ENCODE peak calls at places on chromosomes 3 and 15, in seven cellular contexts. I is cardiac muscle cell; Z is sigmoid colon; V is body of pancreas; R is Karpas-422; K is CD4-positive, CD25-positive, alpha-beta regulatory T cell; P is IMR-90. E is an unnamed sample.

GRCh38 chr3:190645932-190646331 is 132.0 kb downstream of the IL1RAP start:
- DNase-seq in Z (no peak), V (no peak), P (no peak), R (no peak), K (no peak), I (no peak), E (no peak)

GRCh38 chr3:197305854-197306253 is 7.4 kb upstream of the DLG1 start:
- DNase-seq in K (no peak), I (peak; percentile 71), Z (no peak), P (peak; percentile 93), R (peak; percentile 50), V (no peak), E (no peak)

GRCh38 chr3:133506215-133506901 is 67.1 kb upstream of the CDV3 start:
- DNase-seq in K (peak; percentile 13), P (no peak), Z (no peak), V (no peak), R (peak; percentile 63), I (no peak), E (peak; percentile 59)

GRCh38 chr3:170429050-170429449 is 10.4 kb downstream of the CLDN11 start:
- DNase-seq in I (peak; percentile 74), P (no peak), R (no peak), K (no peak), V (no peak), Z (no peak), E (no peak)

GRCh38 chr3:71724584-71725278 is 471 bp downstream of the EIF4E3 start:
- DNase-seq in V (peak; percentile 53), R (no peak), K (no peak), P (no peak), Z (peak; percentile 73), I (peak; percentile 13), E (peak; percentile 55)

GRCh38 chr15:77983708-77984445 is 93.6 kb downstream of the TBC1D2B start:
- DNase-seq in I (no peak), K (no peak), V (no peak), P (no peak), Z (peak; percentile 62), R (no peak), E (no peak)

GRCh38 chr3:194310516-194310915 is 40.6 kb downstream of the CPN2 start:
- DNase-seq in K (no peak), V (no peak), Z (no peak), R (no peak), P (no peak), I (no peak), E (no peak)

GRCh38 chr15:44676676-44677075 is 13.2 kb upstream of the SPG11 start:
- DNase-seq in I (no peak), K (no peak), P (no peak), Z (no peak), V (no peak), R (no peak), E (no peak)

GRCh38 chr15:98530570-98530969 is 117.8 kb upstream of the IGF1R start:
- DNase-seq in P (no peak), I (no peak), Z (no peak), R (no peak), V (no peak), K (no peak), E (no peak)

GRCh38 chr3:194166682-194167479 is 30.9 kb downstream of the HES1 start:
- DNase-seq in K (no peak), P (no peak), R (no peak), Z (peak; percentile 73), V (no peak), I (peak; percentile 73), E (no peak)

GRCh38 chr3:70333080-70333479 is 20.6 kb upstream of the MDFIC2 start:
- DNase-seq in R (no peak), I (no peak), V (no peak), K (no peak), Z (no peak), P (no peak), E (no peak)

GRCh38 chr3:190496859-190497258 is 17.0 kb upstream of the IL1RAP start:
- DNase-seq in P (no peak), I (no peak), Z (no peak), K (no peak), V (no peak), R (no peak), E (no peak)

GRCh38 chr3:110968076-110968475 is 103.5 kb upstream of the NECTIN3 start:
- DNase-seq in V (no peak), R (no peak), K (no peak), P (no peak), I (no peak), Z (no peak), E (no peak)

GRCh38 chr15:61112231-61112630 is 116.9 kb downstream of the RORA start:
- DNase-seq in Z (no peak), V (no peak), P (no peak), I (no peak), K (no peak), R (no peak), E (no peak)

GRCh38 chr3:66378256-66378655 is 122.6 kb downstream of the LRIG1 start:
- DNase-seq in R (peak; percentile 77), K (peak; percentile 36), Z (peak; percentile 62), I (no peak), V (no peak), P (peak; percentile 26), E (no peak)

GRCh38 chr3:185188816-185189215 is 36.0 kb upstream of the C3orf70 start:
- DNase-seq in V (no peak), P (no peak), I (no peak), Z (no peak), K (no peak), R (no peak), E (no peak)

GRCh38 chr15:67472957-67473356 is 48.0 kb upstream of the C15orf61 start:
- DNase-seq in P (peak; percentile 66), V (no peak), I (no peak), Z (no peak), R (no peak), K (no peak), E (no peak)

GRCh38 chr15:37138586-37138985 is 38.2 kb upstream of the MEIS2 start:
- DNase-seq in Z (no peak), K (no peak), R (no peak), V (no peak), P (no peak), I (no peak), E (no peak)

GRCh38 chr15:98560338-98560737 is 88.0 kb upstream of the IGF1R start:
- DNase-seq in I (no peak), P (no peak), V (no peak), Z (no peak), R (no peak), K (no peak), E (no peak)

GRCh38 chr3:77320514-77320913 is 280.6 kb downstream of the ROBO2 start:
- DNase-seq in V (no peak), I (peak; percentile 62), Z (no peak), P (peak; percentile 67), R (peak; percentile 81), K (no peak), E (peak; percentile 3)

DNA sequence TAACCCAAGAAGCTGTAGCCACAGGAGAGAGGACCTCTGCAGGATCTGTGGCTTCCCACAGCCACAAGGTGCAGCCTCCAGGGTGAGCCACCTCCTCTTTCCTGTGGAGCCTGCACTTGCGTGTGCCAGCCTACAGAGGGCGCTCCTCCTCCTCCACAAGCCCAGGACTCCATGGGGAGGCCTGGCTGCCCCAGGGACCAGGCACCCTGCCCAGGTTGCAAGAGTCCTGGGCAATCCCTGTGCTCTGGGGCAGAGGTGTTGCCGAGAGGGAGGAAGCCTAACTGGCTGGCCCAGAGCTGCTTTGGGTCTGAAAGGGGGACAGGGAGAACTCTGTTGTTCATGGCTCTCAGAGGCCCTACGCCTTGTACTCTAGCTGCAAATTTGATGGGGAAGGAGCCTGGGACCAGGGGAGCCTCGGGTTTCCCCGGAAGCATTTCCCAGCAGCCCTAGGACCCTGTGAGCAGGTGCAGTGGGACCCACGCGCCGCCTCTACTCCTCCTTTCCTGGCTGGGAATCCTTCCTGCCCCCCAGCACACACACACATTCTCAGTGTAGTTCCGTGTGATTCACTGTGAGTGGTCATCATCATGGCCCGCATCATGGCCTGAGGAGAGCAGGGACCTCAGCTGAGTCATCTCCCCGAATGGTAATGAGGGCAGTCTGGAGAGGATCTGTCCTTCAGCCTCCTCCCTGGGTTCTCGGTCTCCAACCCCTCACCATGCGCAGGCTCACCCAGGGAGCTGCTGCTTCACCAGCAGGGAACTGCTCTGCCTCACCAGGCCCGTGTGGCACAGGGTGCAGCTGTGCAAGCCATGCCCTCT is 24.3 kb downstream of the TBC1D21 start:
- DNase-seq in P (peak; percentile 96), I (peak; percentile 83), K (peak; percentile 12), R (peak; percentile 84), Z (no peak), V (peak; percentile 24), E (peak; percentile 70)
- H3K27ac ChIP-seq in P (peak overlapping the region; percentile 44), I (no peak overlapping the region), K (no peak overlapping the region), R (no peak overlapping the region), Z (no peak overlapping the region), V (no peak overlapping the region), E (no peak overlapping the region)

GRCh38 chr3:47392933-47393332 is 12.1 kb downstream of the PTPN23 start:
- DNase-seq in I (no peak), V (no peak), K (no peak), P (no peak), Z (no peak), R (no peak), E (no peak)
- H3K36me3 ChIP-seq in I (no peaks in the 10 kb centered on the region), V (peaks cover 1% of the 10 kb centered on the region), K (peaks cover 29% of the 10 kb centered on the region), P (peaks cover 8% of the 10 kb centered on the region), Z (peaks cover 3% of the 10 kb centered on the region), R (no peaks in the 10 kb centered on the region), E (no peaks in the 10 kb centered on the region)

GRCh38 chr3:127785711-127786265 is 36.5 kb downstream of the MGLL start:
- DNase-seq in K (no peak), P (no peak), I (no peak), V (no peak), Z (peak; percentile 69), R (no peak), E (peak; percentile 40)

GRCh38 chr3:127784865-127785710 is 37.2 kb downstream of the MGLL start:
- DNase-seq in Z (peak; percentile 71), V (no peak), R (no peak), I (no peak), K (no peak), P (no peak), E (peak; percentile 65)

GRCh38 chr3:127787556-127787955 is 34.8 kb downstream of the MGLL start:
- DNase-seq in P (no peak), I (no peak), K (no peak), V (no peak), R (no peak), Z (peak; percentile 76), E (no peak)

GRCh38 chr3:127787071-127787490 is 35.2 kb downstream of the MGLL start:
- DNase-seq in R (no peak), Z (peak; percentile 95), P (no peak), I (no peak), K (no peak), V (no peak), E (no peak)

GRCh38 chr3:127786358-127787070 is 35.8 kb downstream of the MGLL start:
- DNase-seq in P (peak; percentile 62), V (peak; percentile 28), Z (peak; percentile 98), I (peak; percentile 53), R (no peak), K (no peak), E (peak; percentile 67)
- H3K4me1 ChIP-seq in P (peaks cover 40% of the 10 kb centered on the region), V (peaks cover 43% of the 10 kb centered on the region), Z (peaks cover 72% of the 10 kb centered on the region), I (peaks cover 20% of the 10 kb centered on the region), R (peaks cover 94% of the 10 kb centered on the region), K (no peaks in the 10 kb centered on the region), E (peaks cover 7% of the 10 kb centered on the region)

DNA sequence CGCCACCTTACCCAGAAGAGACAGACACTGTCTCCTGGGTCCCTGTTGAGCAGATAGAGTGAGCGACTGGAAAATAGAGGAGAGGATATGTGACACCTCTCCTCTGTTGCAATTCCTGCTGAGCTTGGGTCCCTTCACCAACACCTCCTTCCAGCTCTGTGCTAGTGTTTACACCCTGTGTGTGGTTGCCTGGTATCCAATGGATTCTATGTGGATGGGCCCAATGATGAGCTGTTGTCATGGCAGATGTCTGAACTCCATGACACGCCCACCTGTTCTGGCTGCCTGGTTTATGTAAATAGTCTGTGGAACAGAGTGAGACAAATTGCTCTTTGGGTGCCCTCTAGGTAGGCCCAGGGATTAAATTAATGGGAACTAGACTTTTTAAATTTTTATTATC is 23.7 kb downstream of the RBM5 start:
- DNase-seq in Z (no peak), R (peak; percentile 77), K (no peak), P (no peak), I (no peak), V (peak; percentile 10), E (no peak)
- H3K27ac ChIP-seq in Z (no peak overlapping the region), R (no peak overlapping the region), K (no peak overlapping the region), P (no peak overlapping the region), I (peak overlapping the region; percentile 6), V (no peak overlapping the region), E (no peak overlapping the region)

E was measured in small intestine.